ENCODE peak calls at places on chromosomes 12 and 14, in nine cellular contexts. One of them, this sample, is unnamed.

GRCh38 chr12:110246690-110247339 is 34.2 kb upstream of the ATP2A2 start:
- DNase-seq in upper lobe of left lung: no peak
- DNase-seq in HCT116: no peak
- DNase-seq in gastrocnemius medialis: peak; percentile 56
- DNase-seq in pancreas: no peak
- DNase-seq in mesendoderm: no peak
- DNase-seq in naive thymus-derived CD4-positive, alpha-beta T cell: no peak
- DNase-seq in Peyer's patch: no peak
- DNase-seq in aorta: no peak
- DNase-seq in this sample: no peak

GRCh38 chr12:122811777-122812176 is 23.5 kb upstream of the HIP1R start:
- DNase-seq in upper lobe of left lung: no peak
- DNase-seq in HCT116: no peak
- DNase-seq in gastrocnemius medialis: no peak
- DNase-seq in pancreas: no peak
- DNase-seq in mesendoderm: no peak
- DNase-seq in naive thymus-derived CD4-positive, alpha-beta T cell: no peak
- DNase-seq in Peyer's patch: no peak
- DNase-seq in aorta: no peak
- DNase-seq in this sample: no peak

GRCh38 chr14:95891742-95892141 is 15.1 kb downstream of the TUNAR start:
- DNase-seq in upper lobe of left lung: no peak
- DNase-seq in HCT116: peak; percentile 60
- DNase-seq in gastrocnemius medialis: no peak
- DNase-seq in pancreas: no peak
- DNase-seq in mesendoderm: no peak
- DNase-seq in naive thymus-derived CD4-positive, alpha-beta T cell: no peak
- DNase-seq in Peyer's patch: no peak
- DNase-seq in aorta: no peak
- DNase-seq in this sample: no peak

GRCh38 chr12:41289461-41289860 is 101.3 kb downstream of the PDZRN4 start:
- DNase-seq in upper lobe of left lung: no peak
- DNase-seq in HCT116: no peak
- DNase-seq in gastrocnemius medialis: no peak
- DNase-seq in pancreas: no peak
- DNase-seq in mesendoderm: no peak
- DNase-seq in naive thymus-derived CD4-positive, alpha-beta T cell: no peak
- DNase-seq in Peyer's patch: no peak
- DNase-seq in aorta: no peak
- DNase-seq in this sample: no peak

GRCh38 chr12:63955831-63956685 is 111.6 kb downstream of the SRGAP1 start:
- DNase-seq in upper lobe of left lung: peak; percentile 76
- DNase-seq in HCT116: no peak
- DNase-seq in gastrocnemius medialis: peak; percentile 45
- DNase-seq in pancreas: no peak
- DNase-seq in mesendoderm: no peak
- DNase-seq in naive thymus-derived CD4-positive, alpha-beta T cell: no peak
- DNase-seq in Peyer's patch: no peak
- DNase-seq in aorta: no peak
- DNase-seq in this sample: no peak

GRCh38 chr12:43278268-43278832 is 273.7 kb downstream of the ADAMTS20 start:
- DNase-seq in upper lobe of left lung: no peak
- DNase-seq in HCT116: no peak
- DNase-seq in gastrocnemius medialis: no peak
- DNase-seq in pancreas: no peak
- DNase-seq in mesendoderm: no peak
- DNase-seq in naive thymus-derived CD4-positive, alpha-beta T cell: no peak
- DNase-seq in Peyer's patch: no peak
- DNase-seq in aorta: no peak
- DNase-seq in this sample: no peak

GRCh38 chr12:8544295-8544694 is 3.6 kb upstream of the CLEC4E start:
- DNase-seq in upper lobe of left lung: peak; percentile 68
- DNase-seq in HCT116: peak; percentile 35
- DNase-seq in gastrocnemius medialis: peak; percentile 20
- DNase-seq in pancreas: no peak
- DNase-seq in mesendoderm: peak; percentile 82
- DNase-seq in naive thymus-derived CD4-positive, alpha-beta T cell: peak; percentile 47
- DNase-seq in Peyer's patch: peak; percentile 59
- DNase-seq in aorta: peak; percentile 79
- DNase-seq in this sample: peak; percentile 49

GRCh38 chr12:109881752-109882151 is 1.4 kb upstream of the GLTP start:
- DNase-seq in upper lobe of left lung: no peak
- DNase-seq in HCT116: no peak
- DNase-seq in gastrocnemius medialis: no peak
- DNase-seq in pancreas: no peak
- DNase-seq in mesendoderm: peak; percentile 21
- DNase-seq in naive thymus-derived CD4-positive, alpha-beta T cell: no peak
- DNase-seq in Peyer's patch: no peak
- DNase-seq in aorta: no peak
- DNase-seq in this sample: no peak

GRCh38 chr12:27109339-27110023 is 27.1 kb upstream of the C12orf71 start:
- DNase-seq in upper lobe of left lung: no peak
- DNase-seq in HCT116: no peak
- DNase-seq in gastrocnemius medialis: no peak
- DNase-seq in pancreas: no peak
- DNase-seq in mesendoderm: no peak
- DNase-seq in naive thymus-derived CD4-positive, alpha-beta T cell: no peak
- DNase-seq in Peyer's patch: no peak
- DNase-seq in aorta: no peak
- DNase-seq in this sample: no peak

GRCh38 chr12:121976950-121977349 is 44.7 kb upstream of the BCL7A start:
- DNase-seq in upper lobe of left lung: no peak
- DNase-seq in HCT116: no peak
- DNase-seq in gastrocnemius medialis: no peak
- DNase-seq in pancreas: no peak
- DNase-seq in mesendoderm: no peak
- DNase-seq in naive thymus-derived CD4-positive, alpha-beta T cell: no peak
- DNase-seq in Peyer's patch: no peak
- DNase-seq in aorta: no peak
- DNase-seq in this sample: no peak

GRCh38 chr12:10405294-10405693 is 4.3 kb downstream of the KLRC4 start:
- DNase-seq in upper lobe of left lung: no peak
- DNase-seq in HCT116: no peak
- DNase-seq in gastrocnemius medialis: no peak
- DNase-seq in pancreas: no peak
- DNase-seq in mesendoderm: no peak
- DNase-seq in naive thymus-derived CD4-positive, alpha-beta T cell: no peak
- DNase-seq in Peyer's patch: no peak
- DNase-seq in aorta: no peak
- DNase-seq in this sample: no peak

DNA sequence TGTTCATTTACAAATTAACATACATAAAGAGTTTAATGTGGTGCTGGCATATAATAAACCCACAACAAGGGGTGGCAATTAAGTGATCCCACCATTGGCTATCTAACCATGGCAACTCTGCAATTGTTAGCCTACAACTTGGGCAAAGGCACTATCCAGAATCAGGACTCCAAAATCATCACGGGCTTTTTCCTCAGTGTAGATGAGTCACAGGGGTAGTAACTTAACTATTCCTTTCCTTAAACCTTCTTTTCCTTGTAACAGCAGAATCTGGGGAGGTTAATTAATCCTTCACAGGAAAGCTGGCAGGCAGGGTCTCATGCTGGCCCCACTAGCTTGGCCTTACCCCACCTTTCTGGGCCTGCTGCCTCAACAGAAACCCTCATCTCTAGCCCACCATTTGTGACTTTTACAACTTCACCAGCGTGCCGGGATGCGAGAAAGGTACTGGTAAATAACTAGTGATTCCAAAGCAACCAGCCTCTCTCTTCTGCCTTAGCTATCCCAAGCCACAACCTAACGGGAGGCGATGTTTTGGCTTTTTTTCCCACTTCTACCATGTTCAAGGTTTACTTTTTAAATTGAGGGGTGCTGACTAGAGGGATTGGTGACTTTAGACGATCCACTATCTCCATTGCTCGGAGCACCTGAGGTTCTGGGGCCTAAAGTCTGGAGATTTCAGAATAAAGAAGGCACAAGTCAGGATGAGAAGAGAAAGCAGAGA is 744 bp downstream of the ATP5MC2 start:
- DNase-seq in upper lobe of left lung: no peak
- DNase-seq in HCT116: no peak
- DNase-seq in gastrocnemius medialis: no peak
- DNase-seq in pancreas: no peak
- DNase-seq in mesendoderm: no peak
- DNase-seq in naive thymus-derived CD4-positive, alpha-beta T cell: no peak
- DNase-seq in Peyer's patch: no peak
- DNase-seq in aorta: no peak
- DNase-seq in this sample: no peak
- H3K4me1 ChIP-seq in upper lobe of left lung: peaks cover 28% of the 10 kb centered on the region
- H3K4me1 ChIP-seq in HCT116: peaks cover 10% of the 10 kb centered on the region
- H3K4me1 ChIP-seq in gastrocnemius medialis: peaks cover 26% of the 10 kb centered on the region
- H3K4me1 ChIP-seq in pancreas: peaks cover 5% of the 10 kb centered on the region
- H3K4me1 ChIP-seq in mesendoderm: peaks cover 7% of the 10 kb centered on the region
- H3K4me1 ChIP-seq in naive thymus-derived CD4-positive, alpha-beta T cell: peaks cover 21% of the 10 kb centered on the region
- H3K4me1 ChIP-seq in Peyer's patch: no peaks in the 10 kb centered on the region
- H3K4me1 ChIP-seq in aorta: peaks cover 2% of the 10 kb centered on the region
- H3K4me1 ChIP-seq in this sample: peaks cover 24% of the 10 kb centered on the region

GRCh38 chr14:99891266-99891665 is 98.1 kb downstream of the EML1 start:
- DNase-seq in upper lobe of left lung: no peak
- DNase-seq in HCT116: no peak
- DNase-seq in gastrocnemius medialis: no peak
- DNase-seq in pancreas: no peak
- DNase-seq in mesendoderm: no peak
- DNase-seq in naive thymus-derived CD4-positive, alpha-beta T cell: no peak
- DNase-seq in Peyer's patch: no peak
- DNase-seq in aorta: no peak
- DNase-seq in this sample: no peak
- H3K4me1 ChIP-seq in upper lobe of left lung: no peaks in the 10 kb centered on the region
- H3K4me1 ChIP-seq in HCT116: no peaks in the 10 kb centered on the region
- H3K4me1 ChIP-seq in gastrocnemius medialis: no peaks in the 10 kb centered on the region
- H3K4me1 ChIP-seq in pancreas: no peaks in the 10 kb centered on the region
- H3K4me1 ChIP-seq in mesendoderm: no peaks in the 10 kb centered on the region
- H3K4me1 ChIP-seq in naive thymus-derived CD4-positive, alpha-beta T cell: no peaks in the 10 kb centered on the region
- H3K4me1 ChIP-seq in Peyer's patch: no peaks in the 10 kb centered on the region
- H3K4me1 ChIP-seq in aorta: no peaks in the 10 kb centered on the region
- H3K4me1 ChIP-seq in this sample: no peaks in the 10 kb centered on the region

GRCh38 chr12:116672842-116673516 is 64.9 kb downstream of the SPRING1 start:
- DNase-seq in upper lobe of left lung: no peak
- DNase-seq in HCT116: no peak
- DNase-seq in gastrocnemius medialis: no peak
- DNase-seq in pancreas: no peak
- DNase-seq in mesendoderm: no peak
- DNase-seq in naive thymus-derived CD4-positive, alpha-beta T cell: no peak
- DNase-seq in Peyer's patch: no peak
- DNase-seq in aorta: no peak
- DNase-seq in this sample: no peak

GRCh38 chr12:116670859-116671258 is 67.0 kb downstream of the SPRING1 start:
- DNase-seq in upper lobe of left lung: no peak
- DNase-seq in HCT116: no peak
- DNase-seq in gastrocnemius medialis: no peak
- DNase-seq in pancreas: no peak
- DNase-seq in mesendoderm: no peak
- DNase-seq in naive thymus-derived CD4-positive, alpha-beta T cell: no peak
- DNase-seq in Peyer's patch: no peak
- DNase-seq in aorta: no peak
- DNase-seq in this sample: no peak

GRCh38 chr12:116674643-116675183 is 63.2 kb downstream of the SPRING1 start:
- DNase-seq in upper lobe of left lung: no peak
- DNase-seq in HCT116: no peak
- DNase-seq in gastrocnemius medialis: no peak
- DNase-seq in pancreas: no peak
- DNase-seq in mesendoderm: no peak
- DNase-seq in naive thymus-derived CD4-positive, alpha-beta T cell: no peak
- DNase-seq in Peyer's patch: no peak
- DNase-seq in aorta: no peak
- DNase-seq in this sample: no peak

GRCh38 chr12:116673713-116674112 is 64.2 kb downstream of the SPRING1 start:
- DNase-seq in upper lobe of left lung: no peak
- DNase-seq in HCT116: peak; percentile 21
- DNase-seq in gastrocnemius medialis: no peak
- DNase-seq in pancreas: no peak
- DNase-seq in mesendoderm: peak; percentile 75
- DNase-seq in naive thymus-derived CD4-positive, alpha-beta T cell: no peak
- DNase-seq in Peyer's patch: no peak
- DNase-seq in aorta: no peak
- DNase-seq in this sample: no peak

DNA sequence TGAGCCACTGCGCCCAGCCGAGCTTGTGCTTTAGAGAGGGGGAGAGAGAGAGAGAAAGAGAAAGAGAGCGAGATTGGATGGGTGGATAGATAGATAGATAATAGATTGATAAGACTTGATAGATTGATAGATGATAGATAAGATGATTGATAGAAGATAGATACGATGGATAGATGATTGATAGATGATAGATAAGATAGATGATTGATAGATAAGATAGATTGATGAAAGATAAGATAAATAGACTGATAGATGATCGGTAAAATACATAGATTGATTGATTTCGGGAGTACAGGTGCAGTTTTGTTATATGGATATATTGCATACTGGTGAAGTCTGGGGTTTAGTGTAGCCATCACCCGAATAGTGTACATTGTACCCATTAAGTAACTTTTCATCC is 65.9 kb downstream of the SPRING1 start:
- DNase-seq in upper lobe of left lung: no peak
- DNase-seq in HCT116: no peak
- DNase-seq in gastrocnemius medialis: no peak
- DNase-seq in pancreas: no peak
- DNase-seq in mesendoderm: no peak
- DNase-seq in naive thymus-derived CD4-positive, alpha-beta T cell: no peak
- DNase-seq in Peyer's patch: no peak
- DNase-seq in aorta: no peak
- DNase-seq in this sample: no peak
- H3K4me1 ChIP-seq in upper lobe of left lung: peaks cover 29% of the 10 kb centered on the region
- H3K4me1 ChIP-seq in HCT116: no peaks in the 10 kb centered on the region
- H3K4me1 ChIP-seq in gastrocnemius medialis: peaks cover 8% of the 10 kb centered on the region
- H3K4me1 ChIP-seq in pancreas: no peaks in the 10 kb centered on the region
- H3K4me1 ChIP-seq in mesendoderm: no peaks in the 10 kb centered on the region
- H3K4me1 ChIP-seq in naive thymus-derived CD4-positive, alpha-beta T cell: peaks cover 12% of the 10 kb centered on the region
- H3K4me1 ChIP-seq in Peyer's patch: no peaks in the 10 kb centered on the region
- H3K4me1 ChIP-seq in aorta: no peaks in the 10 kb centered on the region
- H3K4me1 ChIP-seq in this sample: peaks cover 12% of the 10 kb centered on the region

GRCh38 chr12:92436847-92437246 is 265.9 kb upstream of the PLEKHG7 start:
- DNase-seq in upper lobe of left lung: no peak
- DNase-seq in HCT116: no peak
- DNase-seq in gastrocnemius medialis: no peak
- DNase-seq in pancreas: no peak
- DNase-seq in mesendoderm: no peak
- DNase-seq in naive thymus-derived CD4-positive, alpha-beta T cell: no peak
- DNase-seq in Peyer's patch: no peak
- DNase-seq in aorta: no peak
- DNase-seq in this sample: no peak

GRCh38 chr12:92440072-92440471 is 262.7 kb upstream of the PLEKHG7 start:
- DNase-seq in upper lobe of left lung: no peak
- DNase-seq in HCT116: no peak
- DNase-seq in gastrocnemius medialis: no peak
- DNase-seq in pancreas: no peak
- DNase-seq in mesendoderm: no peak
- DNase-seq in naive thymus-derived CD4-positive, alpha-beta T cell: no peak
- DNase-seq in Peyer's patch: no peak
- DNase-seq in aorta: no peak
- DNase-seq in this sample: no peak

GRCh38 chr12:92437452-92437851 is 265.3 kb upstream of the PLEKHG7 start:
- DNase-seq in upper lobe of left lung: no peak
- DNase-seq in HCT116: no peak
- DNase-seq in gastrocnemius medialis: no peak
- DNase-seq in pancreas: no peak
- DNase-seq in mesendoderm: no peak
- DNase-seq in naive thymus-derived CD4-positive, alpha-beta T cell: no peak
- DNase-seq in Peyer's patch: no peak
- DNase-seq in aorta: no peak
- DNase-seq in this sample: no peak

GRCh38 chr12:92438641-92439396 is 264.0 kb upstream of the PLEKHG7 start:
- DNase-seq in upper lobe of left lung: no peak
- DNase-seq in HCT116: no peak
- DNase-seq in gastrocnemius medialis: no peak
- DNase-seq in pancreas: no peak
- DNase-seq in mesendoderm: no peak
- DNase-seq in naive thymus-derived CD4-positive, alpha-beta T cell: no peak
- DNase-seq in Peyer's patch: no peak
- DNase-seq in aorta: no peak
- DNase-seq in this sample: no peak

GRCh38 chr12:92439397-92439779 is 263.4 kb upstream of the PLEKHG7 start:
- DNase-seq in upper lobe of left lung: no peak
- DNase-seq in HCT116: no peak
- DNase-seq in gastrocnemius medialis: peak; percentile 31
- DNase-seq in pancreas: no peak
- DNase-seq in mesendoderm: no peak
- DNase-seq in naive thymus-derived CD4-positive, alpha-beta T cell: no peak
- DNase-seq in Peyer's patch: no peak
- DNase-seq in aorta: no peak
- DNase-seq in this sample: no peak
- H3K4me1 ChIP-seq in upper lobe of left lung: no peaks in the 10 kb centered on the region
- H3K4me1 ChIP-seq in HCT116: no peaks in the 10 kb centered on the region
- H3K4me1 ChIP-seq in gastrocnemius medialis: peaks cover 12% of the 10 kb centered on the region
- H3K4me1 ChIP-seq in pancreas: no peaks in the 10 kb centered on the region
- H3K4me1 ChIP-seq in mesendoderm: no peaks in the 10 kb centered on the region
- H3K4me1 ChIP-seq in naive thymus-derived CD4-positive, alpha-beta T cell: no peaks in the 10 kb centered on the region
- H3K4me1 ChIP-seq in Peyer's patch: no peaks in the 10 kb centered on the region
- H3K4me1 ChIP-seq in aorta: no peaks in the 10 kb centered on the region
- H3K4me1 ChIP-seq in this sample: no peaks in the 10 kb centered on the region

This sample was measured in CD4-positive, CD25-positive, alpha-beta regulatory T cell.